ENCODE peak calls at places on chromosomes 13 and 19, in four cellular contexts. V is skeletal muscle cell; J is myocyte; E is CD8-positive, alpha-beta memory T cell. O is an unnamed sample.
A peak's percentile ranks its signal among the peaks of the same experiment; 100 is the strongest.

GRCh38 chr19:38070573-38070972 is 153.4 kb downstream of the DPF1 start:
- DNase-seq in E (no peak), V (no peak), J (no peak), O (peak; percentile 73)

GRCh38 chr13:46354143-46355087 is 32.6 kb downstream of the RUBCNL start:
- DNase-seq in J (peak; percentile 92), E (no peak), V (peak; percentile 94), O (peak; percentile 94)

GRCh38 chr19:51726049-51726448 is 2.3 kb upstream of the HAS1 start:
- DNase-seq in J (peak; percentile 88), V (peak; percentile 78), E (no peak), O (peak; percentile 36)

GRCh38 chr19:16836115-16836905 is 7.1 kb downstream of the SIN3B start:
- DNase-seq in J (no peak), V (no peak), E (no peak), O (no peak)

GRCh38 chr19:28242317-28242927 is 970.5 kb downstream of the UQCRFS1 start:
- DNase-seq in J (peak; percentile 3), V (no peak), E (no peak), O (no peak)

GRCh38 chr13:113764793-113765190 is 5.8 kb downstream of the TMEM255B start:
- DNase-seq in V (no peak), J (no peak), E (no peak), O (no peak)

GRCh38 chr13:42073683-42074082 is 25.2 kb downstream of the DGKH start:
- DNase-seq in J (no peak), E (no peak), V (no peak), O (no peak)

GRCh38 chr19:2475018-2475701 is 767 bp upstream of the GADD45B start:
- DNase-seq in E (peak; percentile 76), V (no peak), J (peak; percentile 49), O (peak; percentile 54)

GRCh38 chr19:4012092-4012974 is 4.8 kb downstream of the PIAS4 start:
- DNase-seq in V (no peak), J (no peak), E (no peak), O (no peak)

GRCh38 chr19:41111296-41111695 is 2.9 kb upstream of the CYP2F1 start:
- DNase-seq in E (no peak), V (no peak), J (no peak), O (no peak)

GRCh38 chr19:3137139-3137538 is 1.3 kb downstream of the GNA15 start:
- DNase-seq in V (no peak), J (no peak), E (no peak), O (no peak)

GRCh38 chr13:85313761-85314503 is 485.3 kb downstream of the SLITRK6 start:
- DNase-seq in V (no peak), E (no peak), J (peak; percentile 1), O (peak; percentile 81)

GRCh38 chr19:1312732-1313694 is 27.3 kb downstream of the EFNA2 start:
- DNase-seq in V (no peak), J (peak; percentile 80), E (no peak), O (peak; percentile 30)

GRCh38 chr19:17538684-17539287 is 16.7 kb upstream of the COLGALT1 start:
- DNase-seq in J (no peak), V (no peak), E (no peak), O (no peak)

O was measured in HFFc6.